ENCODE peak calls at places on chromosome 16, in eight cellular contexts. E is SK-N-SH, Y is thoracic aorta, Q is DND-41, O is endodermal cell, V is thyroid gland, B is heart right ventricle, C is MM.1S. X is an unnamed sample.

GRCh38 chr16:23505942-23506605 is 4.2 kb downstream of the GGA2 start:
- DNase-seq in C (no peak), E (no peak), Q (no peak), Y (no peak), V (no peak), O (no peak), B (no peak), X (no peak)

GRCh38 chr16:23057013-23057596 is 92.1 kb downstream of the USP31 start:
- DNase-seq in V (no peak), O (no peak), Y (no peak), E (no peak), Q (no peak), C (no peak), B (no peak), X (no peak)

GRCh38 chr16:81946206-81946605 is 65.1 kb downstream of the SDR42E1 start:
- DNase-seq in O (no peak), V (no peak), Y (no peak), B (no peak), C (no peak), E (no peak), Q (no peak), X (no peak)

GRCh38 chr16:72635694-72636093 is 412.2 kb downstream of the ZFHX3 start:
- DNase-seq in B (no peak), E (no peak), Y (no peak), Q (peak; percentile 12), C (no peak), O (no peak), V (no peak), X (no peak)

GRCh38 chr16:7482596-7483290 is 150.1 kb downstream of the RBFOX1 start:
- DNase-seq in V (no peak), E (no peak), Q (no peak), C (no peak), O (no peak), Y (no peak), B (no peak), X (no peak)

GRCh38 chr16:16881771-16882170 is 502.8 kb downstream of the NPIPA7 start:
- DNase-seq in E (no peak), C (no peak), Q (no peak), V (no peak), Y (no peak), O (no peak), B (no peak), X (no peak)

GRCh38 chr16:81543571-81543970 is 99.0 kb downstream of the CMIP start:
- DNase-seq in E (no peak), C (no peak), B (no peak), Q (no peak), Y (no peak), O (no peak), V (no peak), X (no peak)

GRCh38 chr16:47970291-47970931 is 185.4 kb downstream of the ABCC12 start:
- DNase-seq in E (no peak), Q (peak; percentile 12), V (no peak), B (no peak), C (no peak), O (peak; percentile 65), Y (no peak), X (no peak)

GRCh38 chr16:88613911-88614817 is 24.2 kb upstream of the IL17C start:
- DNase-seq in Q (no peak), O (no peak), E (no peak), V (no peak), B (no peak), Y (no peak), C (no peak), X (no peak)

GRCh38 chr16:48537275-48537674 is 72.7 kb downstream of the N4BP1 start:
- DNase-seq in O (no peak), Q (no peak), B (no peak), Y (no peak), C (no peak), E (no peak), V (no peak), X (no peak)

GRCh38 chr16:80014241-80014939 is 413.9 kb upstream of the MAF start:
- DNase-seq in V (no peak), Q (no peak), E (no peak), B (no peak), Y (no peak), C (no peak), O (no peak), X (no peak)

GRCh38 chr16:2480948-2481347 is 6.0 kb downstream of the TBC1D24 start:
- DNase-seq in Q (no peak), O (no peak), Y (no peak), B (no peak), V (peak; percentile 92), C (no peak), E (no peak), X (no peak)

GRCh38 chr16:19192865-19193264 is 24.8 kb downstream of the SYT17 start:
- DNase-seq in E (no peak), Y (no peak), B (no peak), V (no peak), O (no peak), C (no peak), Q (no peak), X (no peak)

GRCh38 chr16:48901712-48902374 is 291.9 kb upstream of the N4BP1 start:
- DNase-seq in E (peak; percentile 41), Y (no peak), C (no peak), Q (no peak), V (no peak), B (no peak), O (no peak), X (no peak)

GRCh38 chr16:66511615-66512500 is 38.1 kb downstream of the TK2 start:
- DNase-seq in O (peak; percentile 85), Y (no peak), V (no peak), C (no peak), E (no peak), Q (no peak), B (no peak), X (no peak)

GRCh38 chr16:65769776-65770438 is 596.6 kb upstream of the CDH5 start:
- DNase-seq in Q (no peak), Y (no peak), C (no peak), V (no peak), E (no peak), O (no peak), B (no peak), X (no peak)

DNA sequence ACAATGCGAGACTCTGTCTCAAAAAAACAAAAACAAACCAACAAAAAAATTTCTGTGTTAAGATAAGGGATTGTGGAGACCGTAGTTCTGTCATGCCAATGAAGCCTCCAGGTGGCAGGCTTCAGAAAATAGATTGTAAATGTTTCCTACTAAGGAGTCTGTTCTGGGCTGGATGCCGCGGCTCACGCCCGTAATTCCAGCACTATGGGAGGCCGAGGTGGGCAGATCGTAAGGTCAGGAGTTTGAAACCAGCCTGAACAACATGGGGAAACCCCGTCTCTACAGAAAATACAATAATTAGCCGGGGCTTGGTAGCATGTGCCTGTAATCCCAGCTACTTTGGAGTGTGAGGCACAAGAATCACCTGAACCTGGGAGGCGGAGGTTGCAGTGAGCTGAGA is 4.4 kb upstream of the SNX29 start:
- DNase-seq in Y (no peak), O (peak; percentile 67), B (no peak), Q (no peak), C (no peak), V (no peak), E (no peak), X (no peak)
- TF ChIP-seq CTCF in Y (no peak), O (peak; percentile 65), B (no peak), Q (peak; percentile 28), C (no peak), V (no peak), E (peak; percentile 42), X (no peak)

GRCh38 chr16:68309798-68310197 is 948 bp downstream of the SLC7A6OS start:
- DNase-seq in Q (no peak), B (no peak), E (no peak), V (no peak), C (peak; percentile 30), Y (no peak), O (no peak), X (no peak)
- H3K36me3 ChIP-seq in Q (peaks cover 60% of the 10 kb centered on the region), B (peaks cover 68% of the 10 kb centered on the region), E (peaks cover 15% of the 10 kb centered on the region), V (peaks cover 9% of the 10 kb centered on the region), C (no peaks in the 10 kb centered on the region), Y (peaks cover 8% of the 10 kb centered on the region), O (peaks cover 41% of the 10 kb centered on the region), X (peaks cover 71% of the 10 kb centered on the region)

GRCh38 chr16:50709061-50709695 is 15.8 kb downstream of the NOD2 start:
- DNase-seq in E (no peak), Y (no peak), B (no peak), Q (no peak), V (no peak), O (no peak), C (no peak), X (no peak)
- TF ChIP-seq CTCF in E (no peak), Y (no peak), B (no peak), Q (no peak), V (no peak), O (no peak), C (no peak), X (no peak)

GRCh38 chr16:84584678-84585077 is 33.2 kb downstream of the COTL1 start:
- DNase-seq in O (no peak), B (no peak), Y (no peak), Q (no peak), V (no peak), C (no peak), E (no peak), X (no peak)
- H3K36me3 ChIP-seq in O (peaks cover 3% of the 10 kb centered on the region), B (peaks cover 7% of the 10 kb centered on the region), Y (no peaks in the 10 kb centered on the region), Q (no peaks in the 10 kb centered on the region), V (no peaks in the 10 kb centered on the region), C (no peaks in the 10 kb centered on the region), E (peaks cover under 1% of the 10 kb centered on the region), X (no peaks in the 10 kb centered on the region)

GRCh38 chr16:29995911-29996772 is at the start of gene INO80E:
- DNase-seq in B (peak; percentile 100), O (peak; percentile 100), Q (peak; percentile 99), Y (peak; percentile 92), C (peak; percentile 98), V (peak; percentile 98), E (peak; percentile 99), X (peak; percentile 100)
- TF ChIP-seq CTCF in B (peak; percentile 18), O (no peak), Q (peak; percentile 2), Y (no peak), C (no peak), V (no peak), E (no peak), X (no peak)

GRCh38 chr16:50244504-50245416 is 21.6 kb upstream of the ADCY7 start:
- DNase-seq in V (no peak), C (no peak), E (no peak), Y (no peak), O (peak; percentile 85), B (no peak), Q (no peak), X (no peak)
- H3K36me3 ChIP-seq in V (no peaks in the 10 kb centered on the region), C (no peaks in the 10 kb centered on the region), E (no peaks in the 10 kb centered on the region), Y (no peaks in the 10 kb centered on the region), O (no peaks in the 10 kb centered on the region), B (no peaks in the 10 kb centered on the region), Q (no peaks in the 10 kb centered on the region), X (no peaks in the 10 kb centered on the region)

DNA sequence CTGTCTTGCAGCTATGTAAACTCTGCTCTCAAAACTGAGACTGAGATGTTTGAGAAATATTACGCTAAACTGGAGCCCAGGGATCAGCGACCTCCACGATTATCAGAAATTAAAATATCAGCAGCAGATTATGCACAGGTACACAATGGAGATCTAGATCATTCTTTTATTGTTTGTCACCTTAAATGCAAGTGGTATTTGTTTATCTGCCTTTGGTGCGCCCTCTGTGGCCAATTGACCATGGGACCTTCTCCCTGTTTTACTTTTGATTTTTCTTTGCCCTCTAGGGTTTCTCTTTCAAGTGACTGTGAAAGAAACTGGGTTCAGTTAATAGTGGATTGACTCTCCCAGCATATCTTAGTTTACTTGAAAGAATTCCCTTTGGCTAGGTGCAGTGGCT is 42.1 kb downstream of the PRSS54 start:
- DNase-seq in C (no peak), E (no peak), Y (no peak), V (no peak), Q (no peak), B (no peak), O (peak; percentile 47), X (no peak)
- TF ChIP-seq CTCF in C (peak; percentile 6), E (no peak), Y (no peak), V (no peak), Q (no peak), B (no peak), O (peak; percentile 49), X (no peak)

X was measured in heart left ventricle.